ENCODE peak calls at places on chromosomes 12 and 14, in five cellular contexts. F is DMS153; P is stimulated activated CD4-positive, alpha-beta T cell treated with anti-CD3 and anti-CD28 coated beads, Interleukin-4, amount 100 ng/mL, for 4 hours; C is testis; R is WTC11. B is an unnamed sample.

GRCh38 chr14:73888460-73888725 is 1.7 kb downstream of the ZNF410 start:
- DNase-seq in F (no peak), P (no peak), C (no peak), R (no peak), B (no peak)

GRCh38 chr12:59459966-59460365 is 135.9 kb upstream of the SLC16A7 start:
- DNase-seq in F (no peak), P (no peak), C (no peak), R (no peak), B (no peak)

GRCh38 chr12:52517005-52517835 is 3.0 kb downstream of the KRT5 start:
- DNase-seq in F (no peak), P (no peak), C (peak; percentile 7), R (no peak), B (no peak)

GRCh38 chr12:28121899-28122655 is 68.2 kb upstream of the CCDC91 start:
- DNase-seq in F (no peak), P (no peak), C (no peak), R (no peak), B (no peak)

GRCh38 chr12:25730489-25731349 is 177.6 kb upstream of the LMNTD1 start:
- DNase-seq in F (no peak), P (no peak), C (no peak), R (no peak), B (no peak)

GRCh38 chr12:122856999-122857671 is 21.9 kb downstream of the HIP1R start:
- DNase-seq in F (no peak), P (no peak), C (no peak), R (no peak), B (no peak)

GRCh38 chr14:105420976-105421674 is 1.5 kb downstream of the MTA1 start:
- DNase-seq in F (no peak), P (no peak), C (no peak), R (no peak), B (no peak)

GRCh38 chr14:53999061-53999488 is 42.5 kb upstream of the BMP4 start:
- DNase-seq in F (no peak), P (no peak), C (no peak), R (no peak), B (no peak)

GRCh38 chr12:104456950-104457745 is 400 bp downstream of the CHST11 start:
- DNase-seq in F (peak; percentile 43), P (peak; percentile 49), C (peak; percentile 90), R (peak; percentile 55), B (peak; percentile 80)

GRCh38 chr12:103802586-103802886 is 38.5 kb downstream of the NT5DC3 start:
- DNase-seq in F (no peak), P (no peak), C (no peak), R (no peak), B (no peak)

GRCh38 chr14:37150414-37150813 is 22.0 kb downstream of the SLC25A21 start:
- DNase-seq in F (peak; percentile 7), P (no peak), C (no peak), R (no peak), B (peak; percentile 27)

GRCh38 chr14:66746316-66747006 is 238.5 kb downstream of the GPHN start:
- DNase-seq in F (no peak), P (no peak), C (peak; percentile 53), R (no peak), B (peak; percentile 27)

GRCh38 chr14:22046063-22046462 is 372.4 kb upstream of the OR4E1 start:
- DNase-seq in F (no peak), P (no peak), C (no peak), R (no peak), B (no peak)

GRCh38 chr14:95291859-95292542 is 27.7 kb downstream of the CLMN start:
- DNase-seq in F (peak; percentile 51), P (no peak), C (peak; percentile 65), R (no peak), B (peak; percentile 83)

GRCh38 chr12:1911598-1912575 is 6.6 kb downstream of the CACNA2D4 start:
- DNase-seq in F (peak; percentile 83), P (no peak), C (peak; percentile 7), R (no peak), B (peak; percentile 1)

GRCh38 chr12:20007331-20007730 is 361.0 kb upstream of the PDE3A start:
- DNase-seq in F (no peak), P (no peak), C (no peak), R (no peak), B (no peak)

GRCh38 chr12:1593232-1594044 is 943 bp downstream of the FBXL14 start:
- DNase-seq in F (no peak), P (peak; percentile 44), C (peak; percentile 59), R (peak; percentile 60), B (peak; percentile 39)

GRCh38 chr12:79911889-79912656 is 22.8 kb downstream of the PPP1R12A start:
- DNase-seq in F (no peak), P (no peak), C (no peak), R (no peak), B (no peak)

GRCh38 chr12:16796168-16796567 is 190.2 kb upstream of the LMO3 start:
- DNase-seq in F (no peak), P (no peak), C (no peak), R (no peak), B (no peak)

GRCh38 chr14:68546839-68547238 is 246.0 kb downstream of the ZFP36L1 start:
- DNase-seq in F (no peak), P (no peak), C (no peak), R (no peak), B (no peak)

GRCh38 chr12:44465139-44465538 is 411.0 kb downstream of the NELL2 start:
- DNase-seq in F (no peak), P (no peak), C (no peak), R (no peak), B (no peak)

GRCh38 chr12:68824131-68824530 is 16.2 kb downstream of the MDM2 start:
- DNase-seq in F (no peak), P (no peak), C (no peak), R (no peak), B (no peak)

GRCh38 chr12:111444314-111444705 is 38.6 kb downstream of the SH2B3 start:
- DNase-seq in F (no peak), P (no peak), C (no peak), R (no peak), B (no peak)

GRCh38 chr14:34714320-34715107 is at the start of gene CFL2:
- DNase-seq in F (peak; percentile 27), P (peak; percentile 80), C (peak; percentile 90), R (peak; percentile 84), B (peak; percentile 96)

GRCh38 chr14:22070119-22070982 is 396.7 kb upstream of the OR4E1 start:
- DNase-seq in F (no peak), P (peak; percentile 46), C (no peak), R (peak; percentile 41), B (no peak)

GRCh38 chr14:92492261-92492660 is 21.3 kb upstream of the RIN3 start:
- DNase-seq in F (no peak), P (no peak), C (peak; percentile 28), R (no peak), B (peak; percentile 58)

GRCh38 chr12:50720501-50720900 is 43.4 kb upstream of the ATF1 start:
- DNase-seq in F (no peak), P (no peak), C (no peak), R (no peak), B (no peak)

GRCh38 chr12:100229036-100229635 is 28.5 kb downstream of the ACTR6 start:
- DNase-seq in F (no peak), P (no peak), C (no peak), R (no peak), B (no peak)

GRCh38 chr14:95222870-95223398 is 65.6 kb upstream of the DICER1 start:
- DNase-seq in F (no peak), P (no peak), C (no peak), R (no peak), B (peak; percentile 53)

GRCh38 chr12:1916396-1917171 is 1.9 kb downstream of the CACNA2D4 start:
- DNase-seq in F (no peak), P (no peak), C (peak; percentile 84), R (no peak), B (peak; percentile 12)

GRCh38 chr12:20364501-20364900 is 3.8 kb upstream of the PDE3A start:
- DNase-seq in F (peak; percentile 45), P (no peak), C (no peak), R (no peak), B (no peak)

GRCh38 chr12:113142173-113142885 is 6.8 kb upstream of the RASAL1 start:
- DNase-seq in F (peak; percentile 69), P (peak; percentile 26), C (peak; percentile 94), R (no peak), B (peak; percentile 96)

GRCh38 chr14:50791201-50791600 is 39.8 kb downstream of the NIN start:
- DNase-seq in F (no peak), P (no peak), C (no peak), R (no peak), B (no peak)

GRCh38 chr14:100875861-100876590 is 27.5 kb downstream of the RTL1 start:
- DNase-seq in F (no peak), P (no peak), C (no peak), R (no peak), B (no peak)

GRCh38 chr14:90544566-90544965 is 147.7 kb downstream of the CALM1 start:
- DNase-seq in F (no peak), P (no peak), C (no peak), R (no peak), B (no peak)

GRCh38 chr14:68392393-68393085 is 400.3 kb downstream of the ZFP36L1 start:
- DNase-seq in F (no peak), P (no peak), C (peak; percentile 56), R (no peak), B (peak; percentile 65)

GRCh38 chr12:109273354-109273753 is 35.7 kb downstream of the FOXN4 start:
- DNase-seq in F (peak; percentile 69), P (no peak), C (no peak), R (peak; percentile 73), B (no peak)

GRCh38 chr12:22678175-22678574 is 53.2 kb downstream of the ETNK1 start:
- DNase-seq in F (no peak), P (no peak), C (no peak), R (no peak), B (no peak)

GRCh38 chr12:15862840-15863239 is 19.3 kb upstream of the STRAP start:
- DNase-seq in F (no peak), P (no peak), C (no peak), R (no peak), B (no peak)

B was measured in Ammon's horn.